ENCODE peak calls at places on chromosomes 1 and 21, in four cellular contexts. X, L, O and W are unnamed samples.

GRCh38 chr1:172451002-172451443 is 7.2 kb upstream of the PIGC start:
- DNase-seq in L (peak; percentile 19), O (no peak), X (peak; percentile 79), W (no peak)

GRCh38 chr1:117013310-117013850 is 11.8 kb downstream of the CD101 start:
- DNase-seq in O (no peak), L (no peak), X (no peak), W (no peak)

GRCh38 chr1:235502601-235503332 is 1.5 kb downstream of the B3GALNT2 start:
- DNase-seq in X (peak; percentile 64), O (no peak), L (no peak), W (no peak)

GRCh38 chr1:195663549-195664280 is 944.5 kb downstream of the KCNT2 start:
- DNase-seq in O (no peak), X (peak; percentile 94), L (peak; percentile 5), W (no peak)

GRCh38 chr1:245715291-245715701 is 560.5 kb downstream of the KIF26B start:
- DNase-seq in X (peak; percentile 29), O (no peak), L (no peak), W (no peak)

GRCh38 chr1:87783315-87783714 is 454.6 kb downstream of the LMO4 start:
- DNase-seq in L (no peak), O (no peak), X (no peak), W (no peak)

GRCh38 chr1:40824591-40825429 is 37.4 kb downstream of the CITED4 start:
- DNase-seq in O (no peak), X (peak; percentile 82), L (no peak), W (no peak)

GRCh38 chr1:194431121-194431520 is 1244.7 kb upstream of the B3GALT2 start:
- DNase-seq in L (no peak), X (no peak), O (no peak), W (no peak)

GRCh38 chr1:36161656-36162531 is 5.9 kb downstream of the MAP7D1 start:
- DNase-seq in O (no peak), X (no peak), L (no peak), W (peak; percentile 47)

GRCh38 chr1:30522031-30523004 is 201.1 kb downstream of the MATN1 start:
- DNase-seq in X (peak; percentile 8), O (no peak), L (no peak), W (no peak)

GRCh38 chr1:225378880-225379279 is 49.0 kb downstream of the LBR start:
- DNase-seq in X (peak; percentile 65), O (no peak), L (no peak), W (peak; percentile 43)

GRCh38 chr1:214513394-214513793 is 38.0 kb downstream of the PTPN14 start:
- DNase-seq in X (no peak), O (no peak), L (no peak), W (no peak)

GRCh38 chr1:161044908-161045748 is 649 bp downstream of the USF1 start:
- DNase-seq in O (peak; percentile 73), X (peak; percentile 58), L (peak; percentile 56), W (peak; percentile 73)

GRCh38 chr21:32867587-32867986 is 96.0 kb upstream of the PAXBP1 start:
- DNase-seq in O (no peak), X (no peak), L (no peak), W (no peak)

GRCh38 chr1:64155285-64155684 is 48.1 kb upstream of the UBE2U start:
- DNase-seq in L (no peak), O (no peak), X (no peak), W (no peak)

GRCh38 chr21:38531610-38532009 is 33.3 kb upstream of the ERG start:
- DNase-seq in O (no peak), X (no peak), L (no peak), W (no peak)

GRCh38 chr1:48208251-48208650 is 14.3 kb upstream of the SLC5A9 start:
- DNase-seq in L (no peak), X (no peak), O (no peak), W (no peak)

GRCh38 chr1:183589384-183589783 is 875 bp downstream of the NCF2 start:
- DNase-seq in L (no peak), O (no peak), X (no peak), W (no peak)

GRCh38 chr1:162128693-162129356 is 59.3 kb downstream of the NOS1AP start:
- DNase-seq in X (no peak), L (no peak), O (no peak), W (no peak)

GRCh38 chr1:222653178-222653827 is 35.4 kb downstream of the MIA3 start:
- DNase-seq in X (no peak), O (no peak), L (no peak), W (no peak)

GRCh38 chr1:202553560-202554038 is 156.7 kb downstream of the SYT2 start:
- DNase-seq in L (no peak), O (peak; percentile 37), X (peak; percentile 67), W (peak; percentile 95)

GRCh38 chr21:34693192-34693810 is 24.5 kb downstream of the CLIC6 start:
- DNase-seq in O (no peak), X (peak; percentile 74), L (peak; percentile 28), W (peak; percentile 75)

GRCh38 chr1:209621329-209621728 is 30.9 kb downstream of the LAMB3 start:
- DNase-seq in L (no peak), O (no peak), X (no peak), W (no peak)
- TF ChIP-seq ELK1 in L (no peak), O (no peak), X (no peak), W (no peak)

DNA sequence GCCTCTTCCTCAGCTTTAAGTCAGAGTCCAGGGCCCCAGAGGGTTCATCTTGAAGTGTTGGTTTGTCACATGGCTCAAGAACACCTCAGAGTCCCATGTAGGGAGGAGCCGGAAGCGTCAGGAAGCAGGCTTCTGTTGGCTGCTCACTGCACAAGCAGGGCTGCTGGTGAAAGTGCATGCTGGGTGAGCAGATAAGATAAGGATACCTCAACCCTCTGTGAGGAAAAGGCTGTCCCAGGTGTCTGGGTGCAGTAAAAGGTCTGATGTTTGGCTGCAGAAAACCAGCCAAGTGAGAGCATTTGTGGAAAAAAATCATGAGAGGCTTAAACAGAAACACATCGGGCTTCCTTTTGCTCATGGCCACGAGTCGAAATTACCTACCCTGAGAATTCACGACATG is 6.2 kb upstream of the TEX35 start:
- DNase-seq in O (no peak), X (no peak), L (no peak), W (peak; percentile 56)
- TF ChIP-seq ELK1 in O (no peak), X (no peak), L (no peak), W (no peak)

GRCh38 chr1:46190539-46190938 is 7.7 kb downstream of the POMGNT1 start:
- DNase-seq in L (no peak), O (no peak), X (no peak), W (no peak)

GRCh38 chr1:46188295-46189030 is 9.8 kb downstream of the POMGNT1 start:
- DNase-seq in L (no peak), O (no peak), X (no peak), W (peak; percentile 56)

GRCh38 chr1:46194641-46195179 is 3.5 kb downstream of the POMGNT1 start:
- DNase-seq in O (no peak), L (no peak), X (no peak), W (no peak)

GRCh38 chr1:46193984-46194570 is 4.2 kb downstream of the POMGNT1 start:
- DNase-seq in L (no peak), X (no peak), O (no peak), W (no peak)

DNA sequence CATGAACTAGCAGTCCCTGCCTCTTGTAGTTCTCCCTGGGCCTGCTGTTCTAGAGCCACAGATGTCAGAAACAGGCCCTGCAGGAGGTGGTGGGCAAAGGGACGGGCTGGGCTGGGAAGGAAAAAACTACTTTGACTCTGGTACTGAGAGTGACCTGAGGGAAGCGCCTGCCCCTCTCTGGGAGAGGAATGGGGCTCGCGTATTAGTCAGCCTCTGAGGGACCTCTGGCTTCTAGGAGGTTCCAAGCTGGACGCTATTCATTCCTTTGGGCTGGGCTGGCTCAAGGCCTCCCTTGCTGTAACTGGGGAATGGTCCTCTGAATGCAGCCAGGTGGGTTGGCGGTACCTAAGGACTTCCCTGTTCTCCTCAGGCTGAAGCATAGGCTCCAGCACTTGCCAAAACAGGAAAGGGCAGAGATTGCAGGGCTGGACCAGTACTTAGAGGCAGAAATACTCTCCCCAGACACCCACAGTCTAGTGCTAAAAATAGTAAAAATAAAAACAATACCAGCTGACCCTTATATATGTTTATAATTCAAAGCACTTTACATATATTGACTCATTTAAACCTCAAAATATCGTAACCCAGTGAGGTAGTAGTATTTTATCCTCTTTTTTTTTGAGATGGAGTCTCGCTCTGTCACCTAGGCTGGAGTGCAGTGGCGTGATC is 7.1 kb downstream of the POMGNT1 start:
- DNase-seq in O (no peak), L (no peak), X (peak; percentile 66), W (no peak)
- TF ChIP-seq ELK1 in O (no peak), L (no peak), X (no peak), W (no peak)

DNA sequence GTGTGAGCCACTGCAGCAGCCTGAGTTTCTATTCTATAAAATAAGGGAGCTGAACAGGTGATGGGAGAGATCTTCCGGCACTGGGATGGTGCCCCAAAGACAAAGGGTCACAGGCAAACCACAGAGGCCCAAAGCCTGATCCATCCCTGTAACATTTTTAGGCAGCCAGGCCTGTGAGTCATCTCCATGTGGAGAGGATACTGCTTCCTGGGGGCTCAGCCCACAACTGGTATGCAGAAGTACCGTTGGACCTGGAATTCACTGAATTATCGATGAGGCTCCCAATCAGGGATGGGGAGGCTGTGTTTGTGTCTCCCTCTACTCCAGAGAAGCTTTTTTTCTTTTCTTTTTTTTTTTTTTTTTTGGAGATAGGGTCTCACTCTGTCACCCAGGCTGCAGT is 48.8 kb upstream of the WASF2 start:
- DNase-seq in X (peak; percentile 78), O (no peak), L (peak; percentile 28), W (no peak)
- TF ChIP-seq ELK1 in X (no peak), O (no peak), L (no peak), W (no peak)